ENCODE peak calls at places on chromosomes 11 and 22, in five cellular contexts. C, R, O, K and A are unnamed samples.

GRCh38 chr11:94125408-94126120 is 3.1 kb upstream of the PANX1 start:
- DNase-seq in O (no peak), R (no peak), C (no peak), K (no peak), A (no peak)

GRCh38 chr11:113603277-113604059 is 102.6 kb downstream of the TMPRSS5 start:
- DNase-seq in O (no peak), R (no peak), K (no peak), C (no peak), A (no peak)

GRCh38 chr22:48858121-48858520 is 969.6 kb downstream of the BRD1 start:
- DNase-seq in O (no peak), C (no peak), K (no peak), R (peak; percentile 37), A (no peak)

GRCh38 chr22:35314161-35314942 is 14.7 kb downstream of the TOM1 start:
- DNase-seq in O (no peak), C (no peak), K (no peak), R (peak; percentile 64), A (peak; percentile 30)

GRCh38 chr11:108698844-108699642 is 34.2 kb downstream of the DDX10 start:
- DNase-seq in C (no peak), K (no peak), O (no peak), R (no peak), A (no peak)

GRCh38 chr11:61969838-61970452 is 2.5 kb upstream of the FTH1 start:
- DNase-seq in C (no peak), O (no peak), K (no peak), R (no peak), A (no peak)

GRCh38 chr11:103433380-103433779 is 324.2 kb downstream of the DYNC2H1 start:
- DNase-seq in O (no peak), C (no peak), R (no peak), K (no peak), A (no peak)

GRCh38 chr11:23236846-23237550 is 376.7 kb upstream of the CCDC179 start:
- DNase-seq in C (no peak), K (no peak), R (no peak), O (no peak), A (no peak)

GRCh38 chr22:23073506-23074229 is 3.3 kb downstream of the GNAZ start:
- DNase-seq in K (peak; percentile 23), C (no peak), O (no peak), R (peak; percentile 53), A (no peak)

GRCh38 chr11:80698646-80699045 is 1257.8 kb upstream of the TENM4 start:
- DNase-seq in O (no peak), C (no peak), R (no peak), K (no peak), A (no peak)

DNA sequence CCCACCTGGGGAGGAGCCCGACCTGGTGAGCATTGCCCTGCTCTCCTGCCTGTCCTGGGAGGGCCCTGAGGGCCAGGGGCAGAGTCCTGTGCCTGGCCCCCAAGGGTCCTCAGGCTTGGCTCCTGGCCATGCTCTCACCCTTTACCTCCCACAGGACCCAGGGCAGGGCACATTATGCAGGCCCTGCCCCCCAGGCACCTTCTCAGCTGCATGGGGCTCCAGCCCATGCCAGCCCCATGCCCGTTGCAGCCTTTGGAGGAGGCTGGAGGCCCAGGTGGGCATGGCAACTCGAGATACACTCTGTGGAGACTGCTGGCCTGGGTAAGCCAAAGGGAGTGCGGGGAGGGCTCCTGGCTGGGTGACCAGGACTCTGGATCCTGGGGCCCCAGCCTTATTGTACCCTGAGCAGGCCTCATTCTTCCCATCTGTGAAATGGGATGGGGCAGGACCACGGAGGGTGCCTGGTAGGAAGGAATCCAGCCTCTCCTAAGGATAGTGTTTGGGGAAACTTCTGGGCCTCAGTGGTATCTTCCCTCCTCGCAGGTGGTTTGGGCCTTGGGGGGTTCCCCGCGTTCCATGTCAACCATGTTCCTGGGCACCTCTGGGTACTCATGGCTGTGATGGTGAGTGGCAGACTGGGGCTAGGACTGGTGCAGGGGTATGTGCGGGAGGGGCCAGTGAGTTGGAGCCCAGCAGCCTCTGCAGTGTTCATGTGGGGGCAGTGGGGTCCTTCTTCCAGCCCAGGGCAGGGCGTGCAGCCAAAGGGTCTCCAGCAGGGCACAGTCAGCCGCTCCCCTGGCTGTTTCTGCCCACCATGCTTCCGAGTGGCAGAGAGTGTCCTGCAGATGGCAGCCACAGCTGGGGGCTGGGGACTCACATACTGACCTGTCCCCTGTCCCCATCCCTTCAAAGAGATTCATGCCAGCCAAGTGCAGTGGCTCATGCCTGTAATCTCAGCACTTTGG is 14.7 kb downstream of the RELT start:
- DNase-seq in O (no peak), R (no peak), C (no peak), K (peak; percentile 37), A (no peak)
- H3K27ac ChIP-seq in O (no peak overlapping the region), R (no peak overlapping the region), C (no peak overlapping the region), K (no peak overlapping the region), A (no peak overlapping the region)

DNA sequence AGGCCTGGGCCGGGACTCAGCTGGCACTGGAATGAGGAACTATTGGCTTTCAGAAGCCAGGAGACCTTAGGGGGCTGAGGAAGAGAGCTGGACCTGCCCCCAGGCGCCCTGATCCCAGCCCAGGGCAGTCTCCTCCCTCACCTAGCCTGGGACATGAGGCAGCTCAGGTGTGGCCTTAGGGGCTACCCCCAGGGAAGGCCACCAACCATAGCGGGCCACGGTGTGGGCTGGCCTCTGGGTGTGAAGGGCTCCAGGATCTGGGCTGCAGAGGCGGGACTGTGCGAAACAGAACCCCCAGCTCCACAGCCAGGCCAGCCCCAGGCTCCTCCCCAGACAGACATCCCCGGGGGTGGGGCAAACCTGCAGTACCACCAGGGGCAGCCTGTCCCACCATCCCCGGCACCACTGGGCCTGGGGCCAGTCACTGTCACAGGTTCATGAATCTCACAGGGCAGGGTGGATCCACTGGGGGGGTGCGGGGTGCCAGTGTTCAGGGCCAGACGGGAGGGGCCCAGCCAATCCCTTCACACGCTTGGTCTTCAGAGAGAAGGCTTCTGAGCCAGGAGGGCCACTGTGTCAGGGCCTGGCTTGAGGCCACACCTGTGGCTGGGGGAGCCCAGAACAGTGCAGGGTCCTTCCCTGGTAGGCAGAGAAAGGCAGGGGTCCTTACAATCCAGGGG is 3.5 kb downstream of the PLXNB2 start:
- DNase-seq in K (peak; percentile 81), C (peak; percentile 33), R (peak; percentile 88), O (no peak), A (no peak)
- H3K4me3 ChIP-seq in K (peak overlapping the region; percentile 87), C (no peak overlapping the region), R (no peak overlapping the region), O (peak overlapping the region; percentile 96), A (peak overlapping the region; percentile 90)

GRCh38 chr11:14417975-14418374 is 59.0 kb upstream of the RRAS2 start:
- DNase-seq in O (no peak), K (no peak), C (no peak), R (no peak), A (no peak)
- H3K27ac ChIP-seq in O (no peak overlapping the region), K (no peak overlapping the region), C (no peak overlapping the region), R (peak overlapping the region; percentile 54), A (peak overlapping the region; percentile 41)

DNA sequence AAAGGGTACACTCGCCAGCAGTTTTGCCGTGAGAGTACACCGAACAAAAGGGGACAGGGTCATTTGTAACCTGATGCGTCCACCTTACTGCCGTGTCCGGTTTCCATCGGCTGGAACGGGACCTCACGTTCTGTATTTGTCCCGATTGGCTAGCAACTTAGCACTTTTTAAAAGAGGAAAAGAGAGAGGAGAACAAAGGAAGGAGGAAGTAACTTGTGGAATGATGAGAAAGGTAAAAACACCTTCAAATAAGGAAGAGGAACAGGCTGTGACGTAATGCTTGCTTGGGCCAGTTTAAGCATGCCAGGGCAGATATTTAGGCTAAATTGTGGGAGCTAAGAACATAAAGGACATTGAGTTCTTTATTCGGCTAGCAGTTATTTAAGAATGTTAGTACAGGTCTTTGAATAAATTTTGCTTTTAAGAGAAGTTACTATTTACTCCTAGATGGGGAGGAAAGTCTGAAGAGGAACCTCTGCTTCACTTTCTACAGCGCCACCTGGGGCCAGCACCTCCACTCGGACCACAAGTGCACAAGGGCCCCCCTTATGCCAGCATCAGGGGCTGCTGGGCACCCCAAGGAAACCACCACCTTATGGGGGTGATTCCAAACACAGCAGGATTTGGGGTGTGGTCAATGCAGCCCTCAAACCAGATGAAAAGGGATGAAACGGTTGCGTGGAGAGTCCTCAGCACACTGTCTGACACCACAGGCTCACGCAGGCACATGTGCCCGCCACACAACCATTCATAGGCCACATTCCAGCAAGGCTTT is 5.8 kb downstream of the ARSA start:
- DNase-seq in O (no peak), C (peak; percentile 63), R (no peak), K (no peak), A (peak; percentile 62)
- H3K4me3 ChIP-seq in O (peak overlapping the region; percentile 54), C (peak overlapping the region; percentile 33), R (no peak overlapping the region), K (peak overlapping the region; percentile 44), A (no peak overlapping the region)

DNA sequence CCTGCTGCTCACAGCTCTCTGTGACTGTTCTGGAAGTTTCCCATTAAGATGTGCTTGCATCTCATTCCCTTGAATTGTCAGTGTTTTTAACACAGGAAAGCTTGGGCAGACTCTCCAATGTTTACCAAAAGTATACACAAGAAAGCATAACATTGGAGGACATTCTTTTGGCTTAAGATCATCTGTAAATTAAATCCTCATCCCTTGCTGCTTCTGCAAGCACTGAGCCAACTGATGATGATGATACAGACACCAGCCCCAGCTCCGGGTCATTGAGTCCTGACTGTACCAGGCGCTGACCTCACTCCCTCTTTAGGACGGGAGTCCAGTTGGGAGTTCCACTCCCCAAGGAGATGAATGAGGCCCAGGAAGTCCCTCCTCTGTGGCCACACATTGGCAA is 23.8 kb downstream of the CD82 start:
- DNase-seq in K (no peak), R (peak; percentile 78), O (no peak), C (no peak), A (no peak)
- H3K27ac ChIP-seq in K (no peak overlapping the region), R (peak overlapping the region; percentile 60), O (no peak overlapping the region), C (no peak overlapping the region), A (peak overlapping the region; percentile 46)

DNA sequence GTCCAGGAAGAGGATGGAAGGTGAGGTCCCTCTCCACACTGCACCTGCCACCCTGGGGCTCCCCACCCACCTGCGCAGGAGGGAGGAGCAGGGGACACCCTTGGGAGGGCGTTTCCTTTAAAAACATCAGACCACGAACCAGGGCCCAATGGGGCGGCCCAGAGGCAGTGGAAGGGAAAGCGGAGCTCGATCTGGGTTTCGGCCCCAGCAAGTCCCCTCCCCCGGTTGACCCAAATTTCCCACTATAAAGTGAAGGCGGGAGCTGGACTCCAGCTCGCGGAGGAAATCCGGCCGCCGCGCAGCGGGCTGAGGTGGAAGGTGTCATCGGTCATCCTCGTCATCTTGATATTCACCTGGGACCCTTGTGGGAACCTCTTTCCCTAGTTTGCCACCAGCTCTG is 99.3 kb downstream of the WNT7B start:
- DNase-seq in K (peak; percentile 35), R (peak; percentile 48), C (no peak), O (no peak), A (peak; percentile 44)
- H3K4me3 ChIP-seq in K (no peak overlapping the region), R (no peak overlapping the region), C (no peak overlapping the region), O (no peak overlapping the region), A (no peak overlapping the region)

DNA sequence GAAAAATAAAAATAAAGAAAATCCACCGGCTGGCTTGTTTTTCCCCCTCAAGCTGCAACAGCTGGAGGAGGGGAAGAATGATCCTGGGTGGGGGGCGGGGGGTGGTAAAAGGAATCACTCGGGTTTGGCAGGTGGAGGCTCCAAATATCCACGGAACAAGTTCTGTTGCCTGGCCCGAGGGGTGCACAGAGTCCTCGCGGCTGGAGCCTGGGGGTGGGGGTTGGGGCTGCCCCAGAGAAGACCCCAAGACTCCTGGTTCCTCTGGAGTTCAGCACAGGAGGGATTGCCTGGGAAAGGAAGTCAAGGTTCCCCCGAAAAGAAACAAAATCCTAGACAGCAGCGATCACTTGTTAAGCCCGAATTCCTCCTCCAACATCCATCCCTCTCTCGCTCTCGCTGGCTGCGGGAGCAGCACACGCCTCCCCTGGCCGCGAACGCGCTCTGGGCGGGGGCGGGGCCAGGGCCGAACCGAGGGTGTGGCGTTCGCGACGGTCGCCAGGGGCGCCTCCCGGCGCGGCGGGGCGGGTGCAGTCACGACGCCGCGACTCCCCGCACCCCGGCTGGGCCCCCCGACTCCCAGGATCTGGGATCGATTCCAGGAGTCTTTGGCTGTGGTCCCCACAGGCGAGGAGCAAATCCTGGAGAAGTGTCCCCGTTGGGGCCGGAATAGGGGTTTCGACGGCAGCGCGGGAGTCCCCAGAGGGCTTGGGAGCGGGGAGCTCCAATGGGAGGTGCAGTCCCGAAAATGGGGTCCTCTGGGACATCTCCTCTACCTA is at the start of gene KCNA4:
- DNase-seq in R (no peak), O (no peak), C (peak; percentile 88), K (peak; percentile 51), A (no peak)
- H3K27ac ChIP-seq in R (no peak within 1 kb of the TSS), O (no peak within 1 kb of the TSS), C (no peak within 1 kb of the TSS), K (no peak within 1 kb of the TSS), A (no peak within 1 kb of the TSS)